ENCODE peak calls at places on chromosome 16, in five cellular contexts. X is foreskin fibroblast, Q is IMR-90, Z is nephron progenitor cell, K is Kasumi-1. D is an unnamed sample.

GRCh38 chr16:84593825-84594724 is 23.8 kb downstream of the COTL1 start:
- DNase-seq in Z (no peak), K (no peak), Q (no peak), X (peak), D (no peak)

GRCh38 chr16:84976644-84977400 is 34.5 kb downstream of the ZDHHC7 start:
- DNase-seq in Q (no peak), Z (no peak), X (peak), K (no peak), D (no peak)

GRCh38 chr16:5977329-5977728 is 879.7 kb upstream of the EEF2KMT start:
- DNase-seq in Z (no peak), X (no peak), K (no peak), Q (no peak), D (no peak)

GRCh38 chr16:28292731-28293588 is 635 bp downstream of the SBK1 start:
- DNase-seq in X (no peak), K (no peak), Q (no peak), Z (peak), D (no peak)

GRCh38 chr16:88681709-88682451 is 4.4 kb downstream of the SNAI3 start:
- DNase-seq in Z (no peak), K (peak), Q (peak), X (peak), D (no peak)

GRCh38 chr16:3152022-3152272 is 17.1 kb downstream of the ZNF213 start:
- DNase-seq in Z (no peak), Q (no peak), X (no peak), K (peak), D (no peak)

GRCh38 chr16:68590201-68590994 is 51.3 kb downstream of the ZFP90 start:
- DNase-seq in K (peak), X (peak), Z (peak), Q (peak), D (peak)

GRCh38 chr16:86732621-86733297 is 154.4 kb downstream of the FOXL1 start:
- DNase-seq in X (peak), Z (peak), K (no peak), Q (peak), D (no peak)

GRCh38 chr16:22641030-22641671 is 130.5 kb downstream of the NPIPB5 start:
- DNase-seq in X (peak), Q (peak), Z (peak), K (peak), D (no peak)

GRCh38 chr16:10598157-10598556 is 17.8 kb upstream of the EMP2 start:
- DNase-seq in K (no peak), Q (no peak), X (no peak), Z (no peak), D (no peak)

GRCh38 chr16:11034005-11034404 is 89.6 kb downstream of the CLEC16A start:
- DNase-seq in K (no peak), Q (peak), Z (no peak), X (peak), D (peak)